ENCODE peak calls at places on chromosome 4, in ten cellular contexts. K, J, W, T, M, Q, S, N, I and H are unnamed samples.

GRCh38 chr4:93466440-93466839 is 362.1 kb upstream of the ATOH1 start:
- DNase-seq in M (no peak), K (no peak), W (no peak), S (no peak), N (no peak), T (no peak), Q (no peak), J (no peak), I (no peak), H (no peak)

GRCh38 chr4:177118596-177118995 is 191.1 kb upstream of the NEIL3 start:
- DNase-seq in N (no peak), I (peak; percentile 99), S (no peak), M (no peak), Q (no peak), T (peak; percentile 62), W (no peak), J (no peak), K (no peak), H (no peak)

GRCh38 chr4:108982359-108982758 is 219.5 kb upstream of the ETNPPL start:
- DNase-seq in W (no peak), S (no peak), T (no peak), K (no peak), I (no peak), M (no peak), N (no peak), Q (no peak), J (no peak), H (no peak)

GRCh38 chr4:148261861-148262260 is 180.4 kb downstream of the NR3C2 start:
- DNase-seq in T (no peak), W (no peak), I (peak; percentile 1), M (no peak), N (no peak), K (no peak), Q (no peak), S (no peak), J (peak; percentile 11), H (no peak)

GRCh38 chr4:3800351-3800750 is 34.2 kb downstream of the ADRA2C start:
- DNase-seq in J (no peak), S (no peak), I (no peak), T (no peak), N (no peak), K (no peak), Q (no peak), W (no peak), M (no peak), H (no peak)

GRCh38 chr4:88697588-88698329 is at the start of gene NAP1L5:
- DNase-seq in N (peak; percentile 50), S (peak; percentile 70), W (peak; percentile 63), T (peak; percentile 32), I (no peak), K (peak; percentile 38), J (no peak), Q (peak; percentile 38), M (peak; percentile 81), H (peak; percentile 65)

GRCh38 chr4:76090241-76090691 is 15.8 kb downstream of the ART3 start:
- DNase-seq in M (no peak), T (peak; percentile 99), Q (no peak), N (no peak), K (no peak), S (peak; percentile 60), W (no peak), J (peak; percentile 39), I (peak; percentile 54), H (peak; percentile 65)

GRCh38 chr4:85587952-85588351 is 113.0 kb downstream of the ARHGAP24 start:
- DNase-seq in W (no peak), J (no peak), N (no peak), T (no peak), M (no peak), I (no peak), S (no peak), K (no peak), Q (no peak), H (no peak)

GRCh38 chr4:5203309-5203708 is 152.0 kb downstream of the STK32B start:
- DNase-seq in S (no peak), I (no peak), K (no peak), T (no peak), M (no peak), Q (no peak), N (no peak), W (no peak), J (peak; percentile 19), H (no peak)

GRCh38 chr4:150578745-150579470 is 3.0 kb upstream of the MAB21L2 start:
- DNase-seq in K (no peak), S (no peak), W (no peak), T (no peak), Q (no peak), M (no peak), N (no peak), I (no peak), J (no peak), H (no peak)

GRCh38 chr4:135277980-135278315 is 1076.4 kb upstream of the PABPC4L start:
- DNase-seq in W (no peak), N (no peak), I (no peak), J (no peak), Q (no peak), S (no peak), K (no peak), T (no peak), M (no peak), H (no peak)

GRCh38 chr4:159169903-159170302 is 67.0 kb downstream of the RAPGEF2 start:
- DNase-seq in J (no peak), N (no peak), K (no peak), Q (no peak), S (no peak), T (no peak), W (no peak), I (no peak), M (no peak), H (no peak)

GRCh38 chr4:125547842-125548241 is 233.1 kb downstream of the FAT4 start:
- DNase-seq in S (no peak), I (no peak), M (no peak), Q (no peak), N (no peak), W (no peak), T (no peak), J (no peak), K (no peak), H (no peak)

GRCh38 chr4:38302910-38303309 is 342.7 kb downstream of the PTTG2 start:
- DNase-seq in S (no peak), I (no peak), T (no peak), M (no peak), N (no peak), K (no peak), W (no peak), Q (no peak), J (no peak), H (no peak)

GRCh38 chr4:8702020-8702495 is 109.5 kb downstream of the CPZ start:
- DNase-seq in I (no peak), N (no peak), W (no peak), T (no peak), J (no peak), M (no peak), S (no peak), K (no peak), Q (no peak), H (peak; percentile 23)

GRCh38 chr4:127400736-127401346 is 231.9 kb upstream of the INTU start:
- DNase-seq in S (peak; percentile 46), K (no peak), W (no peak), N (peak; percentile 66), J (peak; percentile 17), M (peak; percentile 71), T (peak; percentile 61), I (peak; percentile 13), Q (peak; percentile 4), H (no peak)

GRCh38 chr4:186807131-186807530 is 83.5 kb upstream of the FAT1 start:
- DNase-seq in N (no peak), T (no peak), S (no peak), J (no peak), K (no peak), W (no peak), Q (no peak), I (peak; percentile 41), M (no peak), H (no peak)

GRCh38 chr4:141131738-141132688 is 1.3 kb downstream of the RNF150 start:
- DNase-seq in N (no peak), J (peak; percentile 11), S (no peak), K (no peak), T (peak; percentile 3), W (no peak), M (peak; percentile 16), I (no peak), Q (no peak), H (no peak)

GRCh38 chr4:85738721-85739120 is 263.8 kb downstream of the ARHGAP24 start:
- DNase-seq in K (no peak), M (no peak), Q (no peak), T (peak; percentile 51), S (no peak), I (no peak), W (no peak), J (no peak), N (no peak), H (no peak)

GRCh38 chr4:76449824-76450223 is 14.8 kb downstream of the SHROOM3 start:
- DNase-seq in Q (no peak), J (no peak), I (no peak), N (no peak), S (no peak), W (no peak), T (peak; percentile 20), M (no peak), K (no peak), H (no peak)

GRCh38 chr4:112521123-112522116 is 5.4 kb upstream of the NEUROG2 start:
- DNase-seq in W (no peak), J (no peak), T (no peak), M (peak; percentile 13), I (no peak), Q (no peak), S (no peak), N (no peak), K (no peak), H (peak; percentile 56)

GRCh38 chr4:113080050-113080449 is 30.6 kb downstream of the ANK2 start:
- DNase-seq in W (no peak), N (peak; percentile 65), S (no peak), T (peak; percentile 16), J (no peak), Q (no peak), I (no peak), M (no peak), K (no peak), H (no peak)

GRCh38 chr4:120694973-120695372 is 227.6 kb downstream of the PRDM5 start:
- DNase-seq in T (peak; percentile 75), M (no peak), I (no peak), Q (no peak), J (peak; percentile 28), W (no peak), S (no peak), N (peak; percentile 58), K (no peak), H (no peak)

GRCh38 chr4:1683371-1683902 is 676 bp downstream of the FAM53A start:
- DNase-seq in K (peak; percentile 28), N (peak; percentile 13), T (peak; percentile 66), J (peak; percentile 54), S (no peak), Q (no peak), W (peak; percentile 16), M (peak; percentile 47), I (peak; percentile 47), H (peak; percentile 42)

GRCh38 chr4:77449162-77449561 is 156.5 kb upstream of the CXCL13 start:
- DNase-seq in S (no peak), N (no peak), K (no peak), M (no peak), T (no peak), W (no peak), I (no peak), Q (peak; percentile 0), J (no peak), H (no peak)

GRCh38 chr4:127604949-127605709 is 27.6 kb upstream of the INTU start:
- DNase-seq in M (no peak), J (no peak), K (no peak), T (peak; percentile 12), W (no peak), Q (peak; percentile 46), S (no peak), N (peak; percentile 20), I (no peak), H (no peak)

GRCh38 chr4:55444822-55445221 is 49.1 kb downstream of the TMEM165 start:
- DNase-seq in I (no peak), N (peak; percentile 43), S (peak; percentile 43), M (no peak), W (no peak), T (no peak), J (no peak), Q (no peak), K (no peak), H (no peak)

GRCh38 chr4:183823394-183823793 is 81.7 kb upstream of the STOX2 start:
- DNase-seq in Q (no peak), I (no peak), N (peak; percentile 31), T (peak; percentile 76), J (peak; percentile 63), K (no peak), M (no peak), S (no peak), W (no peak), H (no peak)